ENCODE peak calls at places on chromosome 14, in nine cellular contexts. R, J, C, V, I, T, W, E and D are unnamed samples.

GRCh38 chr14:89455412-89455811 is 38.4 kb upstream of the FOXN3 start:
- DNase-seq in R (no peak), J (no peak), C (no peak), V (no peak), I (no peak), T (no peak), W (no peak), E (no peak), D (no peak)

GRCh38 chr14:52363969-52364368 is 49.9 kb downstream of the PTGER2 start:
- DNase-seq in R (no peak), J (no peak), C (no peak), V (no peak), I (no peak), T (no peak), W (no peak), E (no peak), D (no peak)

GRCh38 chr14:92897922-92898599 is 24.9 kb upstream of the CHGA start:
- DNase-seq in R (peak), J (no peak), C (no peak), V (no peak), I (no peak), T (no peak), W (peak), E (no peak), D (no peak)

GRCh38 chr14:104795781-104796681 is 483 bp upstream of the AKT1 start:
- DNase-seq in R (peak), J (peak), C (peak), V (peak), I (no peak), T (peak), W (peak), E (peak), D (peak)

GRCh38 chr14:63928744-63929174 is 76.0 kb downstream of the SYNE2 start:
- DNase-seq in R (no peak), J (no peak), C (no peak), V (no peak), I (no peak), T (no peak), W (no peak), E (no peak), D (no peak)

GRCh38 chr14:22314183-22314820 is 274.7 kb downstream of the DAD1 start:
- DNase-seq in R (no peak), J (peak), C (peak), V (peak), I (no peak), T (no peak), W (peak), E (no peak), D (no peak)

GRCh38 chr14:94936901-94937321 is 167.0 kb upstream of the GSC start:
- DNase-seq in R (peak), J (no peak), C (no peak), V (peak), I (no peak), T (no peak), W (no peak), E (peak), D (no peak)

GRCh38 chr14:52314521-52315354 is 626 bp downstream of the PTGER2 start:
- DNase-seq in R (peak), J (peak), C (peak), V (peak), I (no peak), T (peak), W (peak), E (no peak), D (peak)

GRCh38 chr14:106556665-106557289 is 1030.4 kb downstream of the TMEM121 start:
- DNase-seq in R (no peak), J (peak), C (peak), V (no peak), I (no peak), T (peak), W (peak), E (no peak), D (peak)

GRCh38 chr14:35369701-35370191 is 34.8 kb downstream of the NFKBIA start:
- DNase-seq in R (peak), J (no peak), C (no peak), V (no peak), I (no peak), T (no peak), W (peak), E (no peak), D (no peak)

GRCh38 chr14:64465856-64466554 is 706 bp downstream of the AKAP5 start:
- DNase-seq in R (no peak), J (no peak), C (no peak), V (peak), I (no peak), T (no peak), W (no peak), E (no peak), D (no peak)

GRCh38 chr14:94601961-94602391 is 10.2 kb upstream of the SERPINA3 start:
- DNase-seq in R (peak), J (no peak), C (no peak), V (peak), I (no peak), T (no peak), W (no peak), E (peak), D (no peak)

GRCh38 chr14:77240336-77240915 is 30.6 kb downstream of the NGB start:
- DNase-seq in R (no peak), J (no peak), C (no peak), V (no peak), I (no peak), T (no peak), W (no peak), E (no peak), D (no peak)

GRCh38 chr14:37326434-37326833 is 128.7 kb downstream of the MIPOL1 start:
- DNase-seq in R (no peak), J (no peak), C (no peak), V (no peak), I (no peak), T (no peak), W (no peak), E (no peak), D (no peak)

GRCh38 chr14:52974406-52974805 is 23.6 kb upstream of the FERMT2 start:
- DNase-seq in R (no peak), J (no peak), C (no peak), V (no peak), I (no peak), T (no peak), W (no peak), E (no peak), D (no peak)

GRCh38 chr14:65594882-65595237 is 182.3 kb downstream of the FUT8 start:
- DNase-seq in R (no peak), J (no peak), C (no peak), V (no peak), I (no peak), T (no peak), W (no peak), E (no peak), D (no peak)

GRCh38 chr14:34059037-34059924 is 108.4 kb upstream of the EGLN3 start:
- DNase-seq in R (no peak), J (no peak), C (no peak), V (no peak), I (no peak), T (no peak), W (no peak), E (no peak), D (no peak)

GRCh38 chr14:100709252-100709955 is 17.3 kb upstream of the DLK1 start:
- DNase-seq in R (no peak), J (no peak), C (peak), V (peak), I (no peak), T (no peak), W (no peak), E (peak), D (no peak)

GRCh38 chr14:21989090-21989489 is 315.5 kb upstream of the OR4E1 start:
- DNase-seq in R (no peak), J (no peak), C (no peak), V (no peak), I (no peak), T (no peak), W (no peak), E (no peak), D (no peak)

GRCh38 chr14:96481731-96482314 is 20.4 kb upstream of the PAPOLA start:
- DNase-seq in R (no peak), J (no peak), C (no peak), V (no peak), I (no peak), T (no peak), W (no peak), E (no peak), D (no peak)

GRCh38 chr14:92886337-92886736 is 36.6 kb upstream of the CHGA start:
- DNase-seq in R (no peak), J (no peak), C (no peak), V (no peak), I (no peak), T (no peak), W (no peak), E (no peak), D (no peak)

GRCh38 chr14:47235619-47236018 is 439.8 kb downstream of the MDGA2 start:
- DNase-seq in R (no peak), J (no peak), C (no peak), V (no peak), I (no peak), T (no peak), W (no peak), E (no peak), D (no peak)

GRCh38 chr14:91509878-91510170 is 286 bp downstream of the PPP4R3A start:
- DNase-seq in R (no peak), J (peak), C (no peak), V (no peak), I (no peak), T (no peak), W (no peak), E (no peak), D (no peak)

GRCh38 chr14:103028161-103028767 is 29.1 kb downstream of the CDC42BPB start:
- DNase-seq in R (peak), J (no peak), C (no peak), V (no peak), I (no peak), T (no peak), W (no peak), E (peak), D (no peak)